ENCODE peak calls at places on chromosome 10, in ten cellular contexts. One of them, this sample, is unnamed.
A peak's percentile ranks its signal among the peaks of the same experiment; 100 is the strongest.

GRCh38 chr10:3424102-3424803 is 251.7 kb upstream of the PITRM1 start:
- DNase-seq in astrocyte of the spinal cord: peak; percentile 77
- DNase-seq in chondrocyte: no peak
- DNase-seq in cardiac muscle cell: no peak
- DNase-seq in HFF-Myc: no peak
- DNase-seq in heart left ventricle: peak; percentile 77
- DNase-seq in GM13977: no peak
- DNase-seq in transverse colon: no peak
- DNase-seq in fibroblast of pulmonary artery: peak; percentile 72
- DNase-seq in mucosa of descending colon: peak; percentile 31
- DNase-seq in this sample: no peak

GRCh38 chr10:89373916-89374711 is 3.7 kb upstream of the IFIT1B start:
- DNase-seq in astrocyte of the spinal cord: peak; percentile 91
- DNase-seq in chondrocyte: no peak
- DNase-seq in cardiac muscle cell: no peak
- DNase-seq in HFF-Myc: no peak
- DNase-seq in heart left ventricle: peak; percentile 90
- DNase-seq in GM13977: no peak
- DNase-seq in transverse colon: peak; percentile 81
- DNase-seq in fibroblast of pulmonary artery: peak; percentile 96
- DNase-seq in mucosa of descending colon: peak; percentile 82
- DNase-seq in this sample: no peak

GRCh38 chr10:4316166-4316810 is 509.7 kb upstream of the AKR1E2 start:
- DNase-seq in astrocyte of the spinal cord: peak; percentile 89
- DNase-seq in chondrocyte: no peak
- DNase-seq in cardiac muscle cell: no peak
- DNase-seq in HFF-Myc: peak; percentile 12
- DNase-seq in heart left ventricle: peak; percentile 27
- DNase-seq in GM13977: no peak
- DNase-seq in transverse colon: no peak
- DNase-seq in fibroblast of pulmonary artery: peak; percentile 80
- DNase-seq in mucosa of descending colon: no peak
- DNase-seq in this sample: no peak

GRCh38 chr10:130105724-130106123 is 4.9 kb downstream of the C10orf143 start:
- DNase-seq in astrocyte of the spinal cord: no peak
- DNase-seq in chondrocyte: no peak
- DNase-seq in cardiac muscle cell: no peak
- DNase-seq in HFF-Myc: no peak
- DNase-seq in heart left ventricle: no peak
- DNase-seq in GM13977: no peak
- DNase-seq in transverse colon: no peak
- DNase-seq in fibroblast of pulmonary artery: no peak
- DNase-seq in mucosa of descending colon: no peak
- DNase-seq in this sample: no peak

GRCh38 chr10:51389415-51390342 is 309.7 kb downstream of the CSTF2T start:
- DNase-seq in astrocyte of the spinal cord: peak; percentile 98
- DNase-seq in chondrocyte: no peak
- DNase-seq in cardiac muscle cell: peak; percentile 67
- DNase-seq in HFF-Myc: peak; percentile 98
- DNase-seq in heart left ventricle: peak; percentile 41
- DNase-seq in GM13977: peak; percentile 60
- DNase-seq in transverse colon: peak; percentile 74
- DNase-seq in fibroblast of pulmonary artery: peak; percentile 97
- DNase-seq in mucosa of descending colon: peak; percentile 89
- DNase-seq in this sample: peak; percentile 56

GRCh38 chr10:70223728-70224127 is 9.5 kb downstream of the PPA1 start:
- DNase-seq in astrocyte of the spinal cord: no peak
- DNase-seq in chondrocyte: no peak
- DNase-seq in cardiac muscle cell: no peak
- DNase-seq in HFF-Myc: no peak
- DNase-seq in heart left ventricle: no peak
- DNase-seq in GM13977: no peak
- DNase-seq in transverse colon: no peak
- DNase-seq in fibroblast of pulmonary artery: peak; percentile 10
- DNase-seq in mucosa of descending colon: no peak
- DNase-seq in this sample: no peak

GRCh38 chr10:132931258-132931657 is 11.1 kb downstream of the CFAP46 start:
- DNase-seq in astrocyte of the spinal cord: no peak
- DNase-seq in chondrocyte: peak; percentile 51
- DNase-seq in cardiac muscle cell: no peak
- DNase-seq in HFF-Myc: no peak
- DNase-seq in heart left ventricle: no peak
- DNase-seq in GM13977: peak; percentile 24
- DNase-seq in transverse colon: no peak
- DNase-seq in fibroblast of pulmonary artery: peak; percentile 8
- DNase-seq in mucosa of descending colon: no peak
- DNase-seq in this sample: peak; percentile 61

GRCh38 chr10:11866199-11866925 is 43.2 kb downstream of the PROSER2 start:
- DNase-seq in astrocyte of the spinal cord: no peak
- DNase-seq in chondrocyte: peak; percentile 83
- DNase-seq in cardiac muscle cell: no peak
- DNase-seq in HFF-Myc: no peak
- DNase-seq in heart left ventricle: no peak
- DNase-seq in GM13977: no peak
- DNase-seq in transverse colon: no peak
- DNase-seq in fibroblast of pulmonary artery: no peak
- DNase-seq in mucosa of descending colon: no peak
- DNase-seq in this sample: no peak

GRCh38 chr10:126924915-126925300 is 19.7 kb downstream of the DOCK1 start:
- DNase-seq in astrocyte of the spinal cord: peak; percentile 35
- DNase-seq in chondrocyte: no peak
- DNase-seq in cardiac muscle cell: no peak
- DNase-seq in HFF-Myc: no peak
- DNase-seq in heart left ventricle: no peak
- DNase-seq in GM13977: no peak
- DNase-seq in transverse colon: no peak
- DNase-seq in fibroblast of pulmonary artery: peak; percentile 16
- DNase-seq in mucosa of descending colon: no peak
- DNase-seq in this sample: no peak

GRCh38 chr10:126929391-126929790 is 24.2 kb downstream of the DOCK1 start:
- DNase-seq in astrocyte of the spinal cord: no peak
- DNase-seq in chondrocyte: no peak
- DNase-seq in cardiac muscle cell: no peak
- DNase-seq in HFF-Myc: no peak
- DNase-seq in heart left ventricle: no peak
- DNase-seq in GM13977: no peak
- DNase-seq in transverse colon: no peak
- DNase-seq in fibroblast of pulmonary artery: no peak
- DNase-seq in mucosa of descending colon: no peak
- DNase-seq in this sample: no peak

GRCh38 chr10:126926568-126926967 is 21.3 kb downstream of the DOCK1 start:
- DNase-seq in astrocyte of the spinal cord: no peak
- DNase-seq in chondrocyte: no peak
- DNase-seq in cardiac muscle cell: no peak
- DNase-seq in HFF-Myc: no peak
- DNase-seq in heart left ventricle: no peak
- DNase-seq in GM13977: no peak
- DNase-seq in transverse colon: no peak
- DNase-seq in fibroblast of pulmonary artery: no peak
- DNase-seq in mucosa of descending colon: no peak
- DNase-seq in this sample: no peak

GRCh38 chr10:126928252-126928651 is 23.0 kb downstream of the DOCK1 start:
- DNase-seq in astrocyte of the spinal cord: no peak
- DNase-seq in chondrocyte: no peak
- DNase-seq in cardiac muscle cell: no peak
- DNase-seq in HFF-Myc: no peak
- DNase-seq in heart left ventricle: no peak
- DNase-seq in GM13977: no peak
- DNase-seq in transverse colon: no peak
- DNase-seq in fibroblast of pulmonary artery: no peak
- DNase-seq in mucosa of descending colon: no peak
- DNase-seq in this sample: no peak

DNA sequence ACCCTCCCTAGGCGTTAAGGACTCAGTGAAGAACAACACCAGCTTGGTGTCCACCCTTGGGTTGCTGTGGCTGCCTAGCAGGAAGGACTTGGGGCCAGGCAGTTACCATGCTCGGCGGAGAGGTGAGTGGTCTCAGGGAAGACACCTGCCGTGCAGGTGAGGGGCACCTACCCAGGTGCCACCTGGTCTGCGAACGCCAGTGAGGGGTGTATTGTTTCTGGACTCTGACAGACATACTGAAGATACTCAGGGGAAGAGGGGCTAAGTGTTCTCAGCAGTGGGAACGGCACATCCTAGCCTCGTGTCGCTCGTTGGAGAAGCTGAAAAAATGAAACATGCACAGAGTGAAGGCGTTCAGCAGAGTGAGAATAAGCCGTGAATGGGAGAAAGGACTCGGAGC is 22.6 kb downstream of the DOCK1 start:
- DNase-seq in astrocyte of the spinal cord: no peak
- DNase-seq in chondrocyte: no peak
- DNase-seq in cardiac muscle cell: no peak
- DNase-seq in HFF-Myc: no peak
- DNase-seq in heart left ventricle: no peak
- DNase-seq in GM13977: no peak
- DNase-seq in transverse colon: no peak
- DNase-seq in fibroblast of pulmonary artery: no peak
- DNase-seq in mucosa of descending colon: no peak
- DNase-seq in this sample: no peak
- TF ChIP-seq CTCF in astrocyte of the spinal cord: no peak
- TF ChIP-seq CTCF in chondrocyte: no peak
- TF ChIP-seq CTCF in cardiac muscle cell: no peak
- TF ChIP-seq CTCF in HFF-Myc: no peak
- TF ChIP-seq CTCF in heart left ventricle: no peak
- TF ChIP-seq CTCF in GM13977: no peak
- TF ChIP-seq CTCF in transverse colon: no peak
- TF ChIP-seq CTCF in fibroblast of pulmonary artery: no peak
- TF ChIP-seq CTCF in mucosa of descending colon: no peak
- TF ChIP-seq CTCF in this sample: no peak

GRCh38 chr10:128116851-128117615 is 9.2 kb downstream of the MKI67 start:
- DNase-seq in astrocyte of the spinal cord: no peak
- DNase-seq in chondrocyte: no peak
- DNase-seq in cardiac muscle cell: no peak
- DNase-seq in HFF-Myc: no peak
- DNase-seq in heart left ventricle: no peak
- DNase-seq in GM13977: no peak
- DNase-seq in transverse colon: no peak
- DNase-seq in fibroblast of pulmonary artery: no peak
- DNase-seq in mucosa of descending colon: no peak
- DNase-seq in this sample: no peak
- TF ChIP-seq CTCF in astrocyte of the spinal cord: peak; percentile 17
- TF ChIP-seq CTCF in chondrocyte: peak; percentile 30
- TF ChIP-seq CTCF in cardiac muscle cell: peak; percentile 31
- TF ChIP-seq CTCF in HFF-Myc: peak; percentile 53
- TF ChIP-seq CTCF in heart left ventricle: no peak
- TF ChIP-seq CTCF in GM13977: peak; percentile 10
- TF ChIP-seq CTCF in transverse colon: no peak
- TF ChIP-seq CTCF in fibroblast of pulmonary artery: peak; percentile 3
- TF ChIP-seq CTCF in mucosa of descending colon: no peak
- TF ChIP-seq CTCF in this sample: peak; percentile 26

GRCh38 chr10:78046711-78047269 is 13.1 kb downstream of the RPS24 start:
- DNase-seq in astrocyte of the spinal cord: no peak
- DNase-seq in chondrocyte: no peak
- DNase-seq in cardiac muscle cell: no peak
- DNase-seq in HFF-Myc: no peak
- DNase-seq in heart left ventricle: no peak
- DNase-seq in GM13977: no peak
- DNase-seq in transverse colon: no peak
- DNase-seq in fibroblast of pulmonary artery: no peak
- DNase-seq in mucosa of descending colon: no peak
- DNase-seq in this sample: no peak

GRCh38 chr10:78045856-78046255 is 12.2 kb downstream of the RPS24 start:
- DNase-seq in astrocyte of the spinal cord: no peak
- DNase-seq in chondrocyte: no peak
- DNase-seq in cardiac muscle cell: no peak
- DNase-seq in HFF-Myc: no peak
- DNase-seq in heart left ventricle: no peak
- DNase-seq in GM13977: no peak
- DNase-seq in transverse colon: no peak
- DNase-seq in fibroblast of pulmonary artery: no peak
- DNase-seq in mucosa of descending colon: no peak
- DNase-seq in this sample: no peak

GRCh38 chr10:78044699-78045098 is 11.0 kb downstream of the RPS24 start:
- DNase-seq in astrocyte of the spinal cord: peak; percentile 4
- DNase-seq in chondrocyte: no peak
- DNase-seq in cardiac muscle cell: no peak
- DNase-seq in HFF-Myc: no peak
- DNase-seq in heart left ventricle: no peak
- DNase-seq in GM13977: no peak
- DNase-seq in transverse colon: no peak
- DNase-seq in fibroblast of pulmonary artery: peak; percentile 40
- DNase-seq in mucosa of descending colon: no peak
- DNase-seq in this sample: no peak

GRCh38 chr10:78044179-78044578 is 10.5 kb downstream of the RPS24 start:
- DNase-seq in astrocyte of the spinal cord: no peak
- DNase-seq in chondrocyte: no peak
- DNase-seq in cardiac muscle cell: no peak
- DNase-seq in HFF-Myc: no peak
- DNase-seq in heart left ventricle: no peak
- DNase-seq in GM13977: no peak
- DNase-seq in transverse colon: no peak
- DNase-seq in fibroblast of pulmonary artery: no peak
- DNase-seq in mucosa of descending colon: no peak
- DNase-seq in this sample: no peak

DNA sequence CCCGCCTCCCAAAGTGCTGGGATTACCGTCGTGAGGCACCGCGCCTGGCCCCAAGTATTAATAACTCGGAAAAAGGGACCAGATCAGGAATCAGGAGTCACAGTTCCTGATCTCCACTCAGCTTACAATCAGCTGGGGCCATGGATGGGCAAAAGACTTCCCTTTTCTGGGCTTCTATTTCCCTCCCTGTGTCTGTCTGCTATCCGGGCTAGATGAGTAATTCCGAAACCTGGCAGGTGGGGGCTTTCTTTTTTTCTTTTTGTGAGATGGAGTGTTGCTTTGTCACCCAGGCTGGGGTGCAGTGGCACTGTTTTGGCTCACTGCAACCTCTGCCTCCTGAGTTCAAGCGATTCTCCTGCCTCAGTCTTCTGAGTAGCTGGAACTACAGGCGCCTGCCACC is 11.6 kb downstream of the RPS24 start:
- DNase-seq in astrocyte of the spinal cord: no peak
- DNase-seq in chondrocyte: no peak
- DNase-seq in cardiac muscle cell: no peak
- DNase-seq in HFF-Myc: no peak
- DNase-seq in heart left ventricle: no peak
- DNase-seq in GM13977: peak; percentile 49
- DNase-seq in transverse colon: no peak
- DNase-seq in fibroblast of pulmonary artery: no peak
- DNase-seq in mucosa of descending colon: no peak
- DNase-seq in this sample: peak; percentile 65
- TF ChIP-seq CTCF in astrocyte of the spinal cord: no peak
- TF ChIP-seq CTCF in chondrocyte: no peak
- TF ChIP-seq CTCF in cardiac muscle cell: no peak
- TF ChIP-seq CTCF in HFF-Myc: no peak
- TF ChIP-seq CTCF in heart left ventricle: no peak
- TF ChIP-seq CTCF in GM13977: no peak
- TF ChIP-seq CTCF in transverse colon: no peak
- TF ChIP-seq CTCF in fibroblast of pulmonary artery: no peak
- TF ChIP-seq CTCF in mucosa of descending colon: no peak
- TF ChIP-seq CTCF in this sample: no peak

DNA sequence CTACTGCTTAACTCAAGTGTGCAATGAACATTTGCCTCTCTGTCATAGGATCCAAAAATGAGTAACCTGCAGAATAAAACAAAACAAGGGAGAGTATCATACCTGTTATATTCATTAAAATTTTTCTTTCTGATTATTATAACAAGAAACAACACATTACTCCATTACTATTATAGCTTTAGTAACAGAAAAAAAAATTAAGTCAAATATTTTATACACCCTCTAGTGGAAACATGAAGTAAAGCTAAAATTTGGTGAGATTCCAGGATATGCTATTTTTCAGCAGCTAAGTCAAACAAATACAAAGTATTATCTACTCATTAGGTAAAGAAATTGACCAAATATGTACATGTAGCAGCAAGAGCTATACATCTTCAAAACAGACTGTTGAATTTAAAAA is 56.3 kb downstream of the PDZD8 start:
- DNase-seq in astrocyte of the spinal cord: peak; percentile 20
- DNase-seq in chondrocyte: no peak
- DNase-seq in cardiac muscle cell: no peak
- DNase-seq in HFF-Myc: no peak
- DNase-seq in heart left ventricle: no peak
- DNase-seq in GM13977: no peak
- DNase-seq in transverse colon: no peak
- DNase-seq in fibroblast of pulmonary artery: peak; percentile 27
- DNase-seq in mucosa of descending colon: no peak
- DNase-seq in this sample: no peak
- TF ChIP-seq CTCF in astrocyte of the spinal cord: peak; percentile 45
- TF ChIP-seq CTCF in chondrocyte: peak; percentile 79
- TF ChIP-seq CTCF in cardiac muscle cell: peak; percentile 50
- TF ChIP-seq CTCF in HFF-Myc: no peak
- TF ChIP-seq CTCF in heart left ventricle: no peak
- TF ChIP-seq CTCF in GM13977: peak; percentile 33
- TF ChIP-seq CTCF in transverse colon: peak; percentile 6
- TF ChIP-seq CTCF in fibroblast of pulmonary artery: peak; percentile 52
- TF ChIP-seq CTCF in mucosa of descending colon: no peak
- TF ChIP-seq CTCF in this sample: no peak